ENCODE peak calls at places on chromosomes 2 and 18, in ten cellular contexts. Z, D, E, B, U, X, R, I, Y and Q are unnamed samples.

GRCh38 chr2:25684577-25684976 is 11.2 kb upstream of the DTNB start:
- DNase-seq in Z (no peak), D (no peak), I (peak; percentile 31), U (no peak), B (no peak), E (no peak), Y (no peak), R (no peak), X (peak; percentile 1), Q (no peak)

GRCh38 chr2:88269832-88270231 is 99.7 kb downstream of the THNSL2 start:
- DNase-seq in U (no peak), E (no peak), I (no peak), X (no peak), R (no peak), B (no peak), Y (no peak), Z (no peak), D (no peak), Q (no peak)

GRCh38 chr2:56749152-56749752 is 565.5 kb downstream of the CCDC85A start:
- DNase-seq in D (no peak), U (peak; percentile 52), I (no peak), E (peak; percentile 55), B (peak; percentile 25), Y (no peak), R (peak; percentile 6), Z (no peak), X (no peak), Q (no peak)

GRCh38 chr2:224973112-224974016 is 68.9 kb downstream of the DOCK10 start:
- DNase-seq in B (no peak), U (peak; percentile 3), Z (no peak), D (no peak), I (no peak), R (no peak), Y (no peak), X (no peak), E (no peak), Q (no peak)

GRCh38 chr2:185208261-185208660 is 530.3 kb upstream of the FSIP2 start:
- DNase-seq in U (peak; percentile 83), Y (no peak), E (no peak), I (no peak), X (peak; percentile 56), R (peak; percentile 7), Z (no peak), B (no peak), D (no peak), Q (no peak)

GRCh38 chr2:28643911-28644334 is 107.7 kb upstream of the PPP1CB start:
- DNase-seq in D (no peak), I (no peak), B (no peak), R (peak; percentile 87), Y (no peak), Z (no peak), E (peak; percentile 32), U (no peak), X (no peak), Q (no peak)

GRCh38 chr2:141923657-141924056 is 207.2 kb downstream of the LRP1B start:
- DNase-seq in D (no peak), U (no peak), B (no peak), Y (no peak), E (no peak), I (no peak), R (peak; percentile 92), X (no peak), Z (no peak), Q (no peak)

GRCh38 chr18:37778417-37779165 is 213.0 kb upstream of the CELF4 start:
- DNase-seq in Y (no peak), U (peak; percentile 92), E (peak; percentile 5), B (peak; percentile 17), R (no peak), D (peak; percentile 53), Z (peak; percentile 84), I (peak; percentile 87), X (peak; percentile 66), Q (no peak)

GRCh38 chr18:26487437-26487836 is 60.9 kb downstream of the KCTD1 start:
- DNase-seq in U (no peak), Z (no peak), X (no peak), B (no peak), I (no peak), R (peak; percentile 91), D (no peak), E (no peak), Y (no peak), Q (no peak)

GRCh38 chr18:36572135-36572856 is 256.5 kb downstream of the TPGS2 start:
- DNase-seq in I (peak; percentile 11), E (peak; percentile 44), X (peak; percentile 51), D (no peak), U (peak; percentile 72), Y (no peak), R (no peak), B (peak; percentile 46), Z (no peak), Q (no peak)

GRCh38 chr2:211453311-211453894 is 897.0 kb downstream of the CPS1 start:
- DNase-seq in U (no peak), Y (no peak), R (no peak), B (no peak), Z (no peak), X (no peak), I (no peak), D (no peak), E (no peak), Q (no peak)

GRCh38 chr2:55157474-55157884 is 74.6 kb downstream of the CLHC1 start:
- DNase-seq in Y (no peak), R (no peak), U (no peak), X (peak; percentile 55), D (no peak), Z (no peak), I (no peak), B (no peak), E (no peak), Q (no peak)

GRCh38 chr2:63538409-63538808 is 49.9 kb downstream of the WDPCP start:
- DNase-seq in Y (no peak), E (no peak), I (no peak), B (no peak), R (no peak), U (no peak), X (no peak), D (no peak), Z (no peak), Q (no peak)

GRCh38 chr2:63539416-63540162 is 48.7 kb downstream of the WDPCP start:
- DNase-seq in Z (no peak), I (no peak), D (no peak), B (no peak), R (no peak), E (no peak), Y (no peak), X (no peak), U (no peak), Q (no peak)

GRCh38 chr2:63545023-63545422 is 43.3 kb downstream of the WDPCP start:
- DNase-seq in E (no peak), X (no peak), B (no peak), I (no peak), R (no peak), U (peak; percentile 19), Z (no peak), D (peak; percentile 38), Y (no peak), Q (no peak)

GRCh38 chr2:63544017-63544627 is 44.2 kb downstream of the WDPCP start:
- DNase-seq in X (no peak), E (peak; percentile 42), D (no peak), Y (no peak), U (peak; percentile 19), I (no peak), B (no peak), Z (no peak), R (no peak), Q (no peak)
- TF ChIP-seq CTCF in X (no peak), E (peak; percentile 29), D (no peak), Y (no peak), U (peak; percentile 66), I (peak; percentile 53), B (peak; percentile 68), Z (no peak), R (peak; percentile 80), Q (peak; percentile 41)

DNA sequence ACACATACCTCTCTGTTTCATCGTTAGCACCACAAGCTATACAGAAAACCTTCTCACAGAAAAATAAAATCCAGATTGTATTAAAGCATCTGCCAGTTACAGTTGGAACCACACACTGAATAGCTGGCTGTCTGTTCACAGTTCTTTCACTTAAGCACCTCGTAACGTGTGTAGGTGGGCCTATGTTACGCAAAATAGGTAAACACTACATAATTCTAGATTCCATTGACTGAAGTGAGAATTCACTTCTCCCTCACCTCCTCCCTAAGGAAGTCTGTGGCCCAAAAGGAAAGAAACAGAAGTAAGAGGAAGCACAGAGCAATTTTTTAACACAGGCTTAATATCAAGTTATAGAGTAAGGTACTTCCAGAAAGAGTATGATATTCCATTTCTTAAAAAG is 24.9 kb downstream of the PELI1 start:
- DNase-seq in B (no peak), D (no peak), Y (no peak), R (no peak), X (no peak), I (no peak), U (no peak), E (no peak), Z (no peak), Q (no peak)
- H3K27ac ChIP-seq in B (no peak overlapping the region), D (no peak overlapping the region), Y (peak overlapping the region; percentile 69), R (peak overlapping the region; percentile 2), X (peak overlapping the region; percentile 18), I (no peak overlapping the region), U (peak overlapping the region; percentile 1), E (no peak overlapping the region), Z (peak overlapping the region; percentile 40), Q (no peak overlapping the region)

DNA sequence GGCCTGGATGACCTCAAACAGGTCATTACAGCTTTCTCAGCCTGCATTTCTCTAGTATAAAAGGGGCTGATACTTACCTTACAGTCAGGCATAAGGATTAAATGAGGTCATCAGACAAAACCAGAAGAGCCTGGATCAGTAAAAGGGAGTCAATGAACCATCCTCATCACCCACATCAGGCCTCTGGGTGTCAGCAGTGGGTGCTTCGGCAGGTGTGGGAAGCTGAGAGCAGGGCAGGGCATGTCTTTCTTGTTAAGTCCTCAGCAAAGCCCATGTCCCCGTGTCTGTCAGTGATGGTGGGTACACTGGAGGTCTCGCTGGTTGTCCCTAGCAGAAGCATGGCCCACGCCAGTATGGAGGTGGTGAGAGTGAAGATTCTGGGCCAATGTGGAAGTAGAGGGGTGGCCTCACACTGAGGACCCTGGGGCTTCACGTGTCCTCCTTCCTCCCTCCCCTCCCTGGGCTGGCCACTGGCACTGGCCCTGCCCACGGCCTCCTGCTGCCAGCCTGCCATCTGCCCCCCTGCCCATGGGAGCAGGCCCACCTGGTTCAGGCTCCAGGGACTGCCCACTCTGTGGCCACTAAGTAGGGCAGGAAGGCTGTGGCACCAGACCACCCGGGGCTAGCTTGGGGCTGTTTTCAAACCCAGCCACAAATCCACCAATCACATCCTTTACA is 4.4 kb downstream of the ADRA2B start:
- DNase-seq in Z (peak; percentile 59), X (no peak), B (no peak), U (no peak), D (peak; percentile 15), I (no peak), R (no peak), Y (no peak), E (no peak), Q (no peak)
- TF ChIP-seq CTCF in Z (no peak), X (no peak), B (no peak), U (no peak), D (no peak), I (no peak), R (peak; percentile 31), Y (no peak), E (no peak), Q (no peak)

DNA sequence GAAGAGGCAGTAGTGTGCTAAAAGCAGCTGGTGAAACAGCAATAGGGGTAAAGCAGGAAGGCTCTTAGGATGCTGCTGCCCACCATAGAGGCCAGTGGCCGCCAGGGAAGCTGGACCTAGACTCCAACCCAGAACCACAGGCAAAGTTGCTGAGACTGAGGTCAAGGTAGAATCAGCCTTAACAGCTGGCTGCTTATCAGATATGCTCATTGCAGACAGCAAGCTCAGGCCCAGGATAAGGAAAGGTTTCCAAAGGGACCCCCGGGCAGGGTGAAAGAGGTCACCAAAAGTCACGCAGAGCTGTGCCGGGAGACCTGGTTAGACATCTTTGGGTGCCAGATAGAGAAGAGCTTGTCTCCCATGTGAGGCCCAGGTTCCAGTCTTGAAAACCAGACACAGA is 42.9 kb upstream of the EPG5 start:
- DNase-seq in E (no peak), Y (no peak), B (no peak), R (no peak), U (no peak), I (no peak), Z (no peak), D (no peak), X (no peak), Q (no peak)
- H3K27ac ChIP-seq in E (no peak overlapping the region), Y (no peak overlapping the region), B (no peak overlapping the region), R (no peak overlapping the region), U (no peak overlapping the region), I (no peak overlapping the region), Z (no peak overlapping the region), D (no peak overlapping the region), X (no peak overlapping the region), Q (no peak overlapping the region)